ENCODE peak calls at places on chromosomes 5 and 9, in five cellular contexts. V is RWPE1, H is Calu3, D is GM20000, A is HFFc6. C is an unnamed sample.

GRCh38 chr5:132074772-132075718 is 1.5 kb downstream of the CSF2 start:
- DNase-seq in V (no peak), H (peak), D (no peak), A (no peak), C (no peak)

GRCh38 chr5:137794863-137795262 is 40.7 kb upstream of the HNRNPA0 start:
- DNase-seq in V (no peak), H (no peak), D (no peak), A (no peak), C (no peak)

GRCh38 chr5:108251350-108251749 is 130.5 kb downstream of the FBXL17 start:
- DNase-seq in V (no peak), H (peak), D (no peak), A (no peak), C (no peak)

GRCh38 chr9:33111621-33112020 is 35.1 kb upstream of the SMU1 start:
- DNase-seq in V (no peak), H (no peak), D (no peak), A (no peak), C (no peak)

GRCh38 chr9:108618906-108619550 is 236.8 kb downstream of the ACTL7B start:
- DNase-seq in V (no peak), H (no peak), D (no peak), A (no peak), C (no peak)

GRCh38 chr5:33258553-33258952 is 182.2 kb upstream of the TARS1 start:
- DNase-seq in V (no peak), H (no peak), D (no peak), A (peak), C (no peak)

GRCh38 chr5:175385691-175386360 is 58.2 kb downstream of the DRD1 start:
- DNase-seq in V (no peak), H (no peak), D (no peak), A (no peak), C (no peak)

GRCh38 chr5:149170292-149170691 is 29.0 kb downstream of the ABLIM3 start:
- DNase-seq in V (no peak), H (no peak), D (no peak), A (no peak), C (peak)

GRCh38 chr5:154966081-154966841 is 25.4 kb downstream of the MRPL22 start:
- DNase-seq in V (no peak), H (no peak), D (no peak), A (no peak), C (no peak)

GRCh38 chr9:117414906-117415583 is at the start of gene ASTN2:
- DNase-seq in V (peak), H (peak), D (peak), A (no peak), C (peak)

GRCh38 chr9:136997830-136998234 is 1.5 kb upstream of the CLIC3 start:
- DNase-seq in V (no peak), H (no peak), D (no peak), A (no peak), C (no peak)

GRCh38 chr5:160545832-160546231 is 124.2 kb downstream of the PTTG1 start:
- DNase-seq in V (no peak), H (no peak), D (no peak), A (no peak), C (no peak)

GRCh38 chr9:134891016-134891589 is 10.5 kb downstream of the FCN2 start:
- DNase-seq in V (peak), H (no peak), D (no peak), A (no peak), C (no peak)

GRCh38 chr9:110911659-110912473 is 126.4 kb downstream of the LPAR1 start:
- DNase-seq in V (no peak), H (no peak), D (no peak), A (peak), C (no peak)

GRCh38 chr9:129428890-129429577 is 191.9 kb downstream of the C9orf50 start:
- DNase-seq in V (no peak), H (no peak), D (no peak), A (no peak), C (no peak)

GRCh38 chr5:31617867-31618266 is 21.1 kb upstream of the PDZD2 start:
- DNase-seq in V (no peak), H (no peak), D (no peak), A (no peak), C (no peak)

GRCh38 chr5:54669285-54669684 is 151.7 kb downstream of the SNX18 start:
- DNase-seq in V (no peak), H (no peak), D (no peak), A (no peak), C (no peak)

GRCh38 chr5:54753034-54753433 is 232.4 kb downstream of the ESM1 start:
- DNase-seq in V (no peak), H (no peak), D (peak), A (peak), C (no peak)

GRCh38 chr5:107486489-107486888 is 184.2 kb downstream of the EFNA5 start:
- DNase-seq in V (peak), H (no peak), D (peak), A (no peak), C (no peak)

GRCh38 chr5:95878417-95879323 is 56.1 kb upstream of the GLRX start:
- DNase-seq in V (no peak), H (no peak), D (no peak), A (no peak), C (no peak)

GRCh38 chr5:57939771-57940170 is 457.2 kb upstream of the ACTBL2 start:
- DNase-seq in V (no peak), H (no peak), D (no peak), A (no peak), C (no peak)

GRCh38 chr5:62572918-62573514 is 5.6 kb upstream of the LRRC70 start:
- DNase-seq in V (no peak), H (no peak), D (no peak), A (no peak), C (no peak)

GRCh38 chr9:89175739-89176360 is 2.8 kb downstream of the SHC3 start:
- DNase-seq in V (no peak), H (no peak), D (no peak), A (no peak), C (no peak)

GRCh38 chr5:41869150-41869738 is 981 bp downstream of the OXCT1 start:
- DNase-seq in V (peak), H (no peak), D (peak), A (peak), C (peak)

GRCh38 chr9:134391319-134392231 is 65.3 kb downstream of the RXRA start:
- DNase-seq in V (no peak), H (no peak), D (peak), A (no peak), C (no peak)

GRCh38 chr5:130550553-130550940 is 614.5 kb downstream of the HINT1 start:
- DNase-seq in V (no peak), H (no peak), D (no peak), A (no peak), C (no peak)

DNA sequence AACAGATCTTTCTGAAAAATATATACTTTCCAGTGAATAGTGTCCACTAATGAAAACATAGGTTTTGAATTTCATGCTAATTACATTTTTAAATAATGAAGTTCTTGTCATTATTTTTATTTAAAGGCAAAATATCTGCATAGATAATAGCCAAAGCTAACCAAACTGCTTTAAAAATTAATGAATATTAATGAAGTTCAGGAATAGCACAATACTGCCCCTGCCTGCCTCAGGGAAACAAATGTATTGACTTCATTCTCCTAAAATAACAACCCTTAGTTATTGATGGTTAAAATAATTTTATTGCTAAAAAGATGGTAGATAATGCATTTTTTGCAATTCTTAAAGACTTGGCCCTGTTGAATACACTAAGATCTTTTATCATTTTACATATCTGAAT is 103.6 kb upstream of the SSBP2 start:
- DNase-seq in V (no peak), H (no peak), D (no peak), A (no peak), C (no peak)
- TF ChIP-seq CTCF in V (no peak), H (peak), D (peak), A (peak), C (peak)

GRCh38 chr5:8884029-8884428 is 661.8 kb downstream of the SEMA5A start:
- DNase-seq in V (no peak), H (no peak), D (no peak), A (peak), C (no peak)
- TF ChIP-seq CTCF in V (no peak), H (no peak), D (no peak), A (peak), C (no peak)

GRCh38 chr9:127955294-127956015 is 17.8 kb upstream of the DPM2 start:
- DNase-seq in V (peak), H (peak), D (peak), A (no peak), C (no peak)
- TF ChIP-seq CTCF in V (no peak), H (peak), D (peak), A (peak), C (peak)

GRCh38 chr5:115888027-115888426 is 46.3 kb downstream of the AP3S1 start:
- DNase-seq in V (no peak), H (no peak), D (no peak), A (peak), C (no peak)
- TF ChIP-seq CTCF in V (no peak), H (peak), D (no peak), A (peak), C (no peak)

GRCh38 chr9:2179557-2179956 is 164.4 kb downstream of the SMARCA2 start:
- DNase-seq in V (no peak), H (no peak), D (no peak), A (no peak), C (no peak)
- TF ChIP-seq CTCF in V (no peak), H (no peak), D (no peak), A (peak), C (no peak)